ENCODE peak calls at places on chromosomes 16 and 17, in four cellular contexts. N is T-helper 1 cell; M is fibroblast of the conjunctiva; T is activated CD4-positive, alpha-beta T cell treated with anti-CD3 and anti-CD28 coated beads, Interleukin-2, amount 10 ng/mL, durations not matched to agents 7 days and 5 days. D is an unnamed sample.

GRCh38 chr16:55349867-55350266 is 25.9 kb downstream of the IRX6 start:
- DNase-seq in N (no peak), M (no peak), T (no peak), D (peak)

GRCh38 chr17:6464446-6465041 is 20.3 kb downstream of the PIMREG start:
- DNase-seq in N (no peak), M (no peak), T (no peak), D (no peak)

GRCh38 chr16:10939649-10940206 is 2.5 kb downstream of the DEXI start:
- DNase-seq in N (no peak), M (no peak), T (no peak), D (no peak)

GRCh38 chr16:69936751-69937211 is 14.4 kb upstream of the CLEC18A start:
- DNase-seq in N (no peak), M (no peak), T (no peak), D (no peak)

GRCh38 chr16:24729967-24730815 is 740 bp downstream of the TNRC6A start:
- DNase-seq in N (peak), M (no peak), T (peak), D (no peak)

GRCh38 chr16:69093974-69094373 is 11.5 kb upstream of the HAS3 start:
- DNase-seq in N (no peak), M (no peak), T (no peak), D (no peak)

GRCh38 chr16:14148569-14148968 is 77.5 kb downstream of the MRTFB start:
- DNase-seq in N (no peak), M (no peak), T (no peak), D (no peak)

GRCh38 chr16:85075236-85075924 is 36.9 kb downstream of the CIBAR2 start:
- DNase-seq in N (no peak), M (no peak), T (no peak), D (no peak)

GRCh38 chr16:24075929-24076716 is 180.0 kb upstream of the CACNG3 start:
- DNase-seq in N (no peak), M (no peak), T (no peak), D (no peak)

GRCh38 chr17:9002610-9003354 is 18.5 kb upstream of the NTN1 start:
- DNase-seq in N (no peak), M (no peak), T (peak), D (no peak)

GRCh38 chr17:35372846-35373531 is 432 bp downstream of the SLFN11 start:
- DNase-seq in N (no peak), M (no peak), T (peak), D (no peak)

GRCh38 chr16:15971435-15971805 is 22.0 kb downstream of the ABCC1 start:
- DNase-seq in N (no peak), M (no peak), T (no peak), D (no peak)

GRCh38 chr16:1528921-1529537 is 4.4 kb upstream of the TMEM204 start:
- DNase-seq in N (no peak), M (no peak), T (no peak), D (no peak)

GRCh38 chr17:28725660-28726395 is at the start of gene TLCD1:
- DNase-seq in N (no peak), M (no peak), T (peak), D (peak)

GRCh38 chr17:38761612-38762011 is 9.1 kb downstream of the PSMB3 start:
- DNase-seq in N (no peak), M (no peak), T (peak), D (no peak)

GRCh38 chr17:76816590-76817135 is 51.5 kb upstream of the MGAT5B start:
- DNase-seq in N (peak), M (peak), T (peak), D (peak)

GRCh38 chr16:11481987-11482386 is 104.7 kb downstream of the LITAF start:
- DNase-seq in N (no peak), M (no peak), T (no peak), D (no peak)

GRCh38 chr17:20073056-20073979 is 64.2 kb downstream of the SPECC1 start:
- DNase-seq in N (peak), M (no peak), T (peak), D (peak)

GRCh38 chr16:71576971-71577370 is at the start of gene TAT:
- DNase-seq in N (no peak), M (no peak), T (no peak), D (no peak)

GRCh38 chr16:7086842-7087616 is 245.6 kb upstream of the RBFOX1 start:
- DNase-seq in N (no peak), M (no peak), T (no peak), D (no peak)